ENCODE peak calls at places on chromosomes 6 and 20, in ten cellular contexts. One of them, this sample, is unnamed.

GRCh38 chr6:159760602-159761057 is 1.2 kb upstream of the ACAT2 start:
- DNase-seq in mucosa of gallbladder: no peak
- DNase-seq in AG08396: peak; percentile 55
- DNase-seq in A172: peak; percentile 64
- DNase-seq in fibroblast of lung: peak; percentile 31
- DNase-seq in mammary epithelial cell: peak; percentile 44
- DNase-seq in stimulated activated CD4-positive, alpha-beta T cell treated with anti-CD3 and anti-CD28 coated beads, Interleukin-2, amount 100 ng/mL, for 24 hours: no peak
- DNase-seq in cardiac muscle cell: peak; percentile 85
- DNase-seq in fibroblast of mammary gland: peak; percentile 33
- DNase-seq in NCI-H524 treated with DMSO at 0.1 percent for 48 hours: no peak
- DNase-seq in this sample: peak; percentile 36

GRCh38 chr20:46277602-46278001 is 30.7 kb downstream of the CDH22 start:
- DNase-seq in mucosa of gallbladder: no peak
- DNase-seq in AG08396: no peak
- DNase-seq in A172: no peak
- DNase-seq in fibroblast of lung: no peak
- DNase-seq in mammary epithelial cell: no peak
- DNase-seq in stimulated activated CD4-positive, alpha-beta T cell treated with anti-CD3 and anti-CD28 coated beads, Interleukin-2, amount 100 ng/mL, for 24 hours: no peak
- DNase-seq in cardiac muscle cell: no peak
- DNase-seq in fibroblast of mammary gland: no peak
- DNase-seq in NCI-H524 treated with DMSO at 0.1 percent for 48 hours: no peak
- DNase-seq in this sample: no peak

GRCh38 chr6:147752686-147753418 is 244.4 kb downstream of the SAMD5 start:
- DNase-seq in mucosa of gallbladder: peak; percentile 20
- DNase-seq in AG08396: no peak
- DNase-seq in A172: no peak
- DNase-seq in fibroblast of lung: no peak
- DNase-seq in mammary epithelial cell: no peak
- DNase-seq in stimulated activated CD4-positive, alpha-beta T cell treated with anti-CD3 and anti-CD28 coated beads, Interleukin-2, amount 100 ng/mL, for 24 hours: no peak
- DNase-seq in cardiac muscle cell: no peak
- DNase-seq in fibroblast of mammary gland: no peak
- DNase-seq in NCI-H524 treated with DMSO at 0.1 percent for 48 hours: no peak
- DNase-seq in this sample: peak; percentile 18

GRCh38 chr6:168619560-168620314 is 178.8 kb downstream of the SMOC2 start:
- DNase-seq in mucosa of gallbladder: no peak
- DNase-seq in AG08396: no peak
- DNase-seq in A172: no peak
- DNase-seq in fibroblast of lung: no peak
- DNase-seq in mammary epithelial cell: no peak
- DNase-seq in stimulated activated CD4-positive, alpha-beta T cell treated with anti-CD3 and anti-CD28 coated beads, Interleukin-2, amount 100 ng/mL, for 24 hours: no peak
- DNase-seq in cardiac muscle cell: no peak
- DNase-seq in fibroblast of mammary gland: no peak
- DNase-seq in NCI-H524 treated with DMSO at 0.1 percent for 48 hours: no peak
- DNase-seq in this sample: no peak

GRCh38 chr20:52649727-52650126 is 322.4 kb upstream of the TSHZ2 start:
- DNase-seq in mucosa of gallbladder: no peak
- DNase-seq in AG08396: no peak
- DNase-seq in A172: no peak
- DNase-seq in fibroblast of lung: no peak
- DNase-seq in mammary epithelial cell: no peak
- DNase-seq in stimulated activated CD4-positive, alpha-beta T cell treated with anti-CD3 and anti-CD28 coated beads, Interleukin-2, amount 100 ng/mL, for 24 hours: no peak
- DNase-seq in cardiac muscle cell: no peak
- DNase-seq in fibroblast of mammary gland: no peak
- DNase-seq in NCI-H524 treated with DMSO at 0.1 percent for 48 hours: no peak
- DNase-seq in this sample: no peak

GRCh38 chr6:13695217-13695616 is 16.4 kb downstream of the RANBP9 start:
- DNase-seq in mucosa of gallbladder: no peak
- DNase-seq in AG08396: no peak
- DNase-seq in A172: no peak
- DNase-seq in fibroblast of lung: peak; percentile 25
- DNase-seq in mammary epithelial cell: no peak
- DNase-seq in stimulated activated CD4-positive, alpha-beta T cell treated with anti-CD3 and anti-CD28 coated beads, Interleukin-2, amount 100 ng/mL, for 24 hours: no peak
- DNase-seq in cardiac muscle cell: no peak
- DNase-seq in fibroblast of mammary gland: no peak
- DNase-seq in NCI-H524 treated with DMSO at 0.1 percent for 48 hours: no peak
- DNase-seq in this sample: no peak

GRCh38 chr6:145673504-145673903 is 61.8 kb downstream of the EPM2A start:
- DNase-seq in mucosa of gallbladder: no peak
- DNase-seq in AG08396: no peak
- DNase-seq in A172: no peak
- DNase-seq in fibroblast of lung: no peak
- DNase-seq in mammary epithelial cell: no peak
- DNase-seq in stimulated activated CD4-positive, alpha-beta T cell treated with anti-CD3 and anti-CD28 coated beads, Interleukin-2, amount 100 ng/mL, for 24 hours: no peak
- DNase-seq in cardiac muscle cell: no peak
- DNase-seq in fibroblast of mammary gland: no peak
- DNase-seq in NCI-H524 treated with DMSO at 0.1 percent for 48 hours: no peak
- DNase-seq in this sample: no peak

GRCh38 chr6:128597956-128598355 is 77.6 kb upstream of the PTPRK start:
- DNase-seq in mucosa of gallbladder: no peak
- DNase-seq in AG08396: no peak
- DNase-seq in A172: no peak
- DNase-seq in fibroblast of lung: no peak
- DNase-seq in mammary epithelial cell: peak; percentile 86
- DNase-seq in stimulated activated CD4-positive, alpha-beta T cell treated with anti-CD3 and anti-CD28 coated beads, Interleukin-2, amount 100 ng/mL, for 24 hours: no peak
- DNase-seq in cardiac muscle cell: no peak
- DNase-seq in fibroblast of mammary gland: no peak
- DNase-seq in NCI-H524 treated with DMSO at 0.1 percent for 48 hours: no peak
- DNase-seq in this sample: no peak

GRCh38 chr6:39365281-39366074 is 43.0 kb upstream of the KCNK16 start:
- DNase-seq in mucosa of gallbladder: no peak
- DNase-seq in AG08396: peak; percentile 54
- DNase-seq in A172: peak; percentile 25
- DNase-seq in fibroblast of lung: peak; percentile 35
- DNase-seq in mammary epithelial cell: peak; percentile 51
- DNase-seq in stimulated activated CD4-positive, alpha-beta T cell treated with anti-CD3 and anti-CD28 coated beads, Interleukin-2, amount 100 ng/mL, for 24 hours: no peak
- DNase-seq in cardiac muscle cell: peak; percentile 38
- DNase-seq in fibroblast of mammary gland: peak; percentile 63
- DNase-seq in NCI-H524 treated with DMSO at 0.1 percent for 48 hours: no peak
- DNase-seq in this sample: peak; percentile 5

GRCh38 chr20:47318596-47319516 is 37.6 kb downstream of the ZMYND8 start:
- DNase-seq in mucosa of gallbladder: peak; percentile 70
- DNase-seq in AG08396: peak; percentile 48
- DNase-seq in A172: peak; percentile 53
- DNase-seq in fibroblast of lung: peak; percentile 89
- DNase-seq in mammary epithelial cell: peak; percentile 63
- DNase-seq in stimulated activated CD4-positive, alpha-beta T cell treated with anti-CD3 and anti-CD28 coated beads, Interleukin-2, amount 100 ng/mL, for 24 hours: no peak
- DNase-seq in cardiac muscle cell: peak; percentile 89
- DNase-seq in fibroblast of mammary gland: peak; percentile 80
- DNase-seq in NCI-H524 treated with DMSO at 0.1 percent for 48 hours: no peak
- DNase-seq in this sample: peak; percentile 59

GRCh38 chr6:110233769-110234374 is 53.6 kb downstream of the CDC40 start:
- DNase-seq in mucosa of gallbladder: no peak
- DNase-seq in AG08396: peak; percentile 25
- DNase-seq in A172: peak; percentile 4
- DNase-seq in fibroblast of lung: peak; percentile 42
- DNase-seq in mammary epithelial cell: no peak
- DNase-seq in stimulated activated CD4-positive, alpha-beta T cell treated with anti-CD3 and anti-CD28 coated beads, Interleukin-2, amount 100 ng/mL, for 24 hours: no peak
- DNase-seq in cardiac muscle cell: peak; percentile 28
- DNase-seq in fibroblast of mammary gland: peak; percentile 18
- DNase-seq in NCI-H524 treated with DMSO at 0.1 percent for 48 hours: no peak
- DNase-seq in this sample: peak; percentile 26

GRCh38 chr6:159913375-159913774 is 22.6 kb downstream of the MAS1 start:
- DNase-seq in mucosa of gallbladder: no peak
- DNase-seq in AG08396: no peak
- DNase-seq in A172: no peak
- DNase-seq in fibroblast of lung: no peak
- DNase-seq in mammary epithelial cell: peak; percentile 56
- DNase-seq in stimulated activated CD4-positive, alpha-beta T cell treated with anti-CD3 and anti-CD28 coated beads, Interleukin-2, amount 100 ng/mL, for 24 hours: no peak
- DNase-seq in cardiac muscle cell: no peak
- DNase-seq in fibroblast of mammary gland: no peak
- DNase-seq in NCI-H524 treated with DMSO at 0.1 percent for 48 hours: no peak
- DNase-seq in this sample: no peak

GRCh38 chr6:125201961-125202729 is 48.6 kb downstream of the TPD52L1 start:
- DNase-seq in mucosa of gallbladder: peak; percentile 69
- DNase-seq in AG08396: peak; percentile 25
- DNase-seq in A172: peak; percentile 76
- DNase-seq in fibroblast of lung: peak; percentile 97
- DNase-seq in mammary epithelial cell: peak; percentile 89
- DNase-seq in stimulated activated CD4-positive, alpha-beta T cell treated with anti-CD3 and anti-CD28 coated beads, Interleukin-2, amount 100 ng/mL, for 24 hours: no peak
- DNase-seq in cardiac muscle cell: peak; percentile 97
- DNase-seq in fibroblast of mammary gland: peak; percentile 94
- DNase-seq in NCI-H524 treated with DMSO at 0.1 percent for 48 hours: no peak
- DNase-seq in this sample: peak; percentile 53

GRCh38 chr6:56433119-56433518 is 185.7 kb upstream of the COL21A1 start:
- DNase-seq in mucosa of gallbladder: no peak
- DNase-seq in AG08396: no peak
- DNase-seq in A172: no peak
- DNase-seq in fibroblast of lung: no peak
- DNase-seq in mammary epithelial cell: no peak
- DNase-seq in stimulated activated CD4-positive, alpha-beta T cell treated with anti-CD3 and anti-CD28 coated beads, Interleukin-2, amount 100 ng/mL, for 24 hours: no peak
- DNase-seq in cardiac muscle cell: peak; percentile 13
- DNase-seq in fibroblast of mammary gland: no peak
- DNase-seq in NCI-H524 treated with DMSO at 0.1 percent for 48 hours: no peak
- DNase-seq in this sample: no peak

GRCh38 chr6:142903806-142904205 is 41.2 kb downstream of the HIVEP2 start:
- DNase-seq in mucosa of gallbladder: no peak
- DNase-seq in AG08396: no peak
- DNase-seq in A172: peak; percentile 23
- DNase-seq in fibroblast of lung: peak; percentile 62
- DNase-seq in mammary epithelial cell: no peak
- DNase-seq in stimulated activated CD4-positive, alpha-beta T cell treated with anti-CD3 and anti-CD28 coated beads, Interleukin-2, amount 100 ng/mL, for 24 hours: no peak
- DNase-seq in cardiac muscle cell: no peak
- DNase-seq in fibroblast of mammary gland: peak; percentile 53
- DNase-seq in NCI-H524 treated with DMSO at 0.1 percent for 48 hours: no peak
- DNase-seq in this sample: no peak

GRCh38 chr6:89693207-89693606 is 54.7 kb upstream of the LYRM2 start:
- DNase-seq in mucosa of gallbladder: no peak
- DNase-seq in AG08396: no peak
- DNase-seq in A172: no peak
- DNase-seq in fibroblast of lung: no peak
- DNase-seq in mammary epithelial cell: no peak
- DNase-seq in stimulated activated CD4-positive, alpha-beta T cell treated with anti-CD3 and anti-CD28 coated beads, Interleukin-2, amount 100 ng/mL, for 24 hours: no peak
- DNase-seq in cardiac muscle cell: no peak
- DNase-seq in fibroblast of mammary gland: no peak
- DNase-seq in NCI-H524 treated with DMSO at 0.1 percent for 48 hours: no peak
- DNase-seq in this sample: no peak

This sample was measured in myocyte.